ENCODE peak calls at places on chromosomes 5 and 9, in five cellular contexts. N is fibroblast of lung; H is CD4-positive, CD25-positive, alpha-beta regulatory T cell; W is prostate gland; U is fibroblast of the conjunctiva. M is an unnamed sample.

GRCh38 chr9:571745-572144 is 269.8 kb upstream of the DMRT1 start:
- DNase-seq in H (no peak), N (no peak), W (no peak), U (no peak), M (no peak)

GRCh38 chr9:84123648-84124406 is 143.2 kb downstream of the RMI1 start:
- DNase-seq in U (no peak), W (no peak), N (no peak), H (no peak), M (no peak)

GRCh38 chr5:131212471-131213021 is 41.8 kb downstream of the LYRM7 start:
- DNase-seq in U (no peak), N (no peak), H (no peak), W (no peak), M (peak; percentile 24)

GRCh38 chr5:87807783-87808182 is 395.1 kb upstream of the CCNH start:
- DNase-seq in U (no peak), N (no peak), H (no peak), W (no peak), M (no peak)

GRCh38 chr5:44862808-44863207 is 54.1 kb downstream of the MRPS30 start:
- DNase-seq in H (no peak), N (peak; percentile 49), U (no peak), W (no peak), M (peak; percentile 4)

GRCh38 chr5:137300411-137301240 is 198.5 kb downstream of the SPOCK1 start:
- DNase-seq in N (peak; percentile 41), H (no peak), W (no peak), U (peak; percentile 20), M (no peak)

GRCh38 chr5:111706345-111706744 is 50.6 kb downstream of the NREP start:
- DNase-seq in U (no peak), H (no peak), W (no peak), N (no peak), M (no peak)

GRCh38 chr9:81868145-81868544 is 60.1 kb upstream of the SPATA31D4 start:
- DNase-seq in H (no peak), N (peak; percentile 25), W (no peak), U (no peak), M (no peak)

GRCh38 chr5:82986404-82986803 is 90.8 kb downstream of the TMEM167A start:
- DNase-seq in W (no peak), U (no peak), H (no peak), N (no peak), M (no peak)

GRCh38 chr5:135159626-135160025 is 125.6 kb upstream of the PITX1 start:
- DNase-seq in U (no peak), N (no peak), H (no peak), W (no peak), M (no peak)

GRCh38 chr5:96374653-96375052 is 58.4 kb downstream of the PCSK1 start:
- DNase-seq in H (no peak), N (no peak), W (no peak), U (no peak), M (no peak)

GRCh38 chr9:111016046-111017026 is 21.9 kb downstream of the LPAR1 start:
- DNase-seq in W (no peak), U (peak; percentile 32), H (no peak), N (peak; percentile 80), M (peak; percentile 18)

GRCh38 chr5:35608881-35609779 is 8.5 kb upstream of the SPEF2 start:
- DNase-seq in W (no peak), N (no peak), U (no peak), H (no peak), M (no peak)

GRCh38 chr9:136385015-136385414 is 11.5 kb upstream of the CARD9 start:
- DNase-seq in N (no peak), W (no peak), H (peak; percentile 55), U (no peak), M (no peak)

GRCh38 chr5:179313849-179314521 is 31.3 kb downstream of the ADAMTS2 start:
- DNase-seq in H (no peak), W (peak; percentile 30), U (peak; percentile 87), N (peak; percentile 94), M (no peak)

GRCh38 chr5:172140120-172140519 is 47.9 kb downstream of the STK10 start:
- DNase-seq in N (no peak), W (no peak), H (no peak), U (no peak), M (no peak)

GRCh38 chr9:133384736-133385321 is 8.7 kb downstream of the STKLD1 start:
- DNase-seq in U (no peak), N (no peak), H (no peak), W (no peak), M (no peak)

GRCh38 chr5:145225529-145225928 is 609.6 kb downstream of the PRELID2 start:
- DNase-seq in N (no peak), U (no peak), W (no peak), H (no peak), M (no peak)

GRCh38 chr9:120564589-120564988 is 15.4 kb downstream of the CDK5RAP2 start:
- DNase-seq in W (no peak), N (no peak), U (no peak), H (no peak), M (no peak)

GRCh38 chr5:148011407-148012124 is 52.2 kb upstream of the SPINK5 start:
- DNase-seq in N (peak; percentile 79), H (no peak), W (peak; percentile 26), U (peak; percentile 30), M (no peak)

GRCh38 chr9:93673271-93673843 is 97.0 kb downstream of the PHF2 start:
- DNase-seq in H (no peak), N (peak; percentile 8), U (no peak), W (no peak), M (no peak)

GRCh38 chr5:80037366-80037765 is 2.2 kb downstream of the THBS4 start:
- DNase-seq in N (no peak), H (no peak), W (no peak), U (no peak), M (no peak)

GRCh38 chr9:113807173-113808061 is 68.7 kb upstream of the ZNF618 start:
- DNase-seq in U (peak; percentile 47), N (peak; percentile 77), W (peak; percentile 42), H (no peak), M (peak; percentile 59)

GRCh38 chr5:93579561-93580386 is 1.2 kb downstream of the NR2F1-AS1 start:
- DNase-seq in H (no peak), U (no peak), W (no peak), N (peak; percentile 59), M (peak; percentile 63)

GRCh38 chr5:153463806-153464205 is 26.7 kb upstream of the GRIA1 start:
- DNase-seq in W (no peak), U (peak; percentile 26), H (no peak), N (peak; percentile 65), M (no peak)

GRCh38 chr5:102628449-102629175 is 126.5 kb upstream of the PAM start:
- DNase-seq in H (no peak), U (peak; percentile 8), W (no peak), N (peak; percentile 21), M (peak; percentile 62)

GRCh38 chr5:68419637-68420452 is 204.3 kb downstream of the PIK3R1 start:
- DNase-seq in U (peak; percentile 86), N (peak; percentile 80), W (no peak), H (no peak), M (no peak)

GRCh38 chr5:62284946-62285891 is 20.8 kb upstream of the KIF2A start:
- DNase-seq in U (no peak), W (no peak), N (no peak), H (peak; percentile 31), M (no peak)